ENCODE peak calls at places on chromosomes 11 and 22, in eight cellular contexts. One of them, this sample, is unnamed.

GRCh38 chr11:101442171-101442570 is 141.6 kb downstream of the TRPC6 start:
- DNase-seq in mesenteric fat pad: no peak
- DNase-seq in IMR-90: peak
- DNase-seq in retina: no peak
- DNase-seq in fibroblast of lung: peak
- DNase-seq in endodermal cell: no peak
- DNase-seq in AG09309: no peak
- DNase-seq in NCI-H1436: no peak
- DNase-seq in this sample: no peak

GRCh38 chr11:58024601-58025091 is 965 bp downstream of the OR9Q1 start:
- DNase-seq in endodermal cell: no peak
- DNase-seq in fibroblast of lung: peak
- DNase-seq in IMR-90: peak
- DNase-seq in mesenteric fat pad: no peak
- DNase-seq in retina: peak
- DNase-seq in NCI-H1436: no peak
- DNase-seq in AG09309: no peak
- DNase-seq in this sample: no peak

GRCh38 chr11:72685560-72686480 is 11.6 kb upstream of the PDE2A start:
- DNase-seq in fibroblast of lung: no peak
- DNase-seq in endodermal cell: peak
- DNase-seq in AG09309: peak
- DNase-seq in IMR-90: peak
- DNase-seq in mesenteric fat pad: no peak
- DNase-seq in NCI-H1436: no peak
- DNase-seq in retina: no peak
- DNase-seq in this sample: no peak

GRCh38 chr11:35553831-35554230 is 28.4 kb upstream of the PAMR1 start:
- DNase-seq in IMR-90: peak
- DNase-seq in mesenteric fat pad: no peak
- DNase-seq in AG09309: peak
- DNase-seq in retina: no peak
- DNase-seq in endodermal cell: no peak
- DNase-seq in fibroblast of lung: peak
- DNase-seq in NCI-H1436: no peak
- DNase-seq in this sample: no peak

GRCh38 chr11:69049490-69049867 is 747 bp downstream of the TPCN2 start:
- DNase-seq in endodermal cell: no peak
- DNase-seq in mesenteric fat pad: no peak
- DNase-seq in AG09309: no peak
- DNase-seq in retina: no peak
- DNase-seq in NCI-H1436: no peak
- DNase-seq in fibroblast of lung: no peak
- DNase-seq in IMR-90: no peak
- DNase-seq in this sample: no peak

GRCh38 chr11:15471709-15472404 is 357.1 kb downstream of the INSC start:
- DNase-seq in fibroblast of lung: no peak
- DNase-seq in IMR-90: no peak
- DNase-seq in retina: peak
- DNase-seq in NCI-H1436: no peak
- DNase-seq in mesenteric fat pad: no peak
- DNase-seq in endodermal cell: peak
- DNase-seq in AG09309: no peak
- DNase-seq in this sample: no peak

GRCh38 chr11:44797886-44798683 is 71.3 kb downstream of the TSPAN18 start:
- DNase-seq in NCI-H1436: no peak
- DNase-seq in IMR-90: peak
- DNase-seq in fibroblast of lung: peak
- DNase-seq in retina: peak
- DNase-seq in endodermal cell: peak
- DNase-seq in AG09309: no peak
- DNase-seq in mesenteric fat pad: no peak
- DNase-seq in this sample: no peak

GRCh38 chr11:11843233-11843632 is 1.5 kb downstream of the USP47 start:
- DNase-seq in mesenteric fat pad: no peak
- DNase-seq in retina: peak
- DNase-seq in IMR-90: peak
- DNase-seq in endodermal cell: no peak
- DNase-seq in fibroblast of lung: peak
- DNase-seq in NCI-H1436: no peak
- DNase-seq in AG09309: peak
- DNase-seq in this sample: no peak

GRCh38 chr22:39101226-39101625 is 4.2 kb downstream of the APOBEC3H start:
- DNase-seq in AG09309: no peak
- DNase-seq in endodermal cell: no peak
- DNase-seq in NCI-H1436: no peak
- DNase-seq in retina: no peak
- DNase-seq in fibroblast of lung: no peak
- DNase-seq in mesenteric fat pad: no peak
- DNase-seq in IMR-90: no peak
- DNase-seq in this sample: no peak

GRCh38 chr11:124725719-124726105 is 14.0 kb upstream of the NRGN start:
- DNase-seq in retina: peak
- DNase-seq in AG09309: no peak
- DNase-seq in NCI-H1436: no peak
- DNase-seq in IMR-90: peak
- DNase-seq in endodermal cell: no peak
- DNase-seq in mesenteric fat pad: no peak
- DNase-seq in fibroblast of lung: peak
- DNase-seq in this sample: no peak

GRCh38 chr11:17736921-17737817 is 2.6 kb downstream of the KCNC1 start:
- DNase-seq in fibroblast of lung: no peak
- DNase-seq in retina: no peak
- DNase-seq in AG09309: no peak
- DNase-seq in NCI-H1436: no peak
- DNase-seq in mesenteric fat pad: peak
- DNase-seq in IMR-90: no peak
- DNase-seq in endodermal cell: peak
- DNase-seq in this sample: no peak

GRCh38 chr22:46675938-46676337 is 55.8 kb downstream of the GRAMD4 start:
- DNase-seq in fibroblast of lung: no peak
- DNase-seq in AG09309: no peak
- DNase-seq in retina: no peak
- DNase-seq in endodermal cell: no peak
- DNase-seq in NCI-H1436: no peak
- DNase-seq in mesenteric fat pad: no peak
- DNase-seq in IMR-90: no peak
- DNase-seq in this sample: no peak

GRCh38 chr22:22395230-22395629 is 113.3 kb downstream of the ZNF280B start:
- DNase-seq in fibroblast of lung: no peak
- DNase-seq in mesenteric fat pad: no peak
- DNase-seq in IMR-90: no peak
- DNase-seq in retina: no peak
- DNase-seq in endodermal cell: peak
- DNase-seq in NCI-H1436: no peak
- DNase-seq in AG09309: no peak
- DNase-seq in this sample: no peak

GRCh38 chr11:8265681-8266241 is 2.1 kb upstream of the LMO1 start:
- DNase-seq in mesenteric fat pad: peak
- DNase-seq in retina: no peak
- DNase-seq in endodermal cell: peak
- DNase-seq in NCI-H1436: no peak
- DNase-seq in AG09309: no peak
- DNase-seq in fibroblast of lung: no peak
- DNase-seq in IMR-90: no peak
- DNase-seq in this sample: no peak

GRCh38 chr11:73141309-73142127 is 600 bp downstream of the FCHSD2 start:
- DNase-seq in NCI-H1436: peak
- DNase-seq in AG09309: no peak
- DNase-seq in fibroblast of lung: peak
- DNase-seq in IMR-90: peak
- DNase-seq in retina: peak
- DNase-seq in mesenteric fat pad: peak
- DNase-seq in endodermal cell: peak
- DNase-seq in this sample: peak

GRCh38 chr11:134980819-134981710 is 569.0 kb upstream of the B3GAT1 start:
- DNase-seq in retina: no peak
- DNase-seq in NCI-H1436: no peak
- DNase-seq in mesenteric fat pad: no peak
- DNase-seq in AG09309: no peak
- DNase-seq in fibroblast of lung: no peak
- DNase-seq in IMR-90: no peak
- DNase-seq in endodermal cell: no peak
- DNase-seq in this sample: no peak

GRCh38 chr11:35473975-35474374 is 51.4 kb downstream of the PAMR1 start:
- DNase-seq in NCI-H1436: no peak
- DNase-seq in fibroblast of lung: no peak
- DNase-seq in AG09309: no peak
- DNase-seq in IMR-90: no peak
- DNase-seq in mesenteric fat pad: no peak
- DNase-seq in retina: no peak
- DNase-seq in endodermal cell: no peak
- DNase-seq in this sample: no peak

GRCh38 chr22:50089231-50090140 is at the start of gene MOV10L1:
- DNase-seq in retina: no peak
- DNase-seq in endodermal cell: peak
- DNase-seq in fibroblast of lung: peak
- DNase-seq in IMR-90: no peak
- DNase-seq in NCI-H1436: no peak
- DNase-seq in mesenteric fat pad: no peak
- DNase-seq in AG09309: no peak
- DNase-seq in this sample: no peak

GRCh38 chr11:116461789-116462188 is 311.0 kb downstream of the BUD13 start:
- DNase-seq in endodermal cell: peak
- DNase-seq in fibroblast of lung: no peak
- DNase-seq in mesenteric fat pad: no peak
- DNase-seq in NCI-H1436: peak
- DNase-seq in IMR-90: no peak
- DNase-seq in retina: peak
- DNase-seq in AG09309: no peak
- DNase-seq in this sample: no peak

GRCh38 chr11:117830072-117830471 is 5.5 kb upstream of the FXYD2 start:
- DNase-seq in endodermal cell: peak
- DNase-seq in mesenteric fat pad: peak
- DNase-seq in fibroblast of lung: no peak
- DNase-seq in NCI-H1436: no peak
- DNase-seq in retina: no peak
- DNase-seq in AG09309: no peak
- DNase-seq in IMR-90: no peak
- DNase-seq in this sample: no peak

GRCh38 chr11:65662247-65662801 is 392 bp downstream of the RELA start:
- DNase-seq in mesenteric fat pad: no peak
- DNase-seq in IMR-90: no peak
- DNase-seq in AG09309: no peak
- DNase-seq in fibroblast of lung: peak
- DNase-seq in NCI-H1436: no peak
- DNase-seq in retina: no peak
- DNase-seq in endodermal cell: no peak
- DNase-seq in this sample: no peak

GRCh38 chr22:49976439-49977175 is 16.0 kb downstream of the PIM3 start:
- DNase-seq in IMR-90: no peak
- DNase-seq in AG09309: no peak
- DNase-seq in fibroblast of lung: no peak
- DNase-seq in retina: no peak
- DNase-seq in NCI-H1436: no peak
- DNase-seq in mesenteric fat pad: peak
- DNase-seq in endodermal cell: no peak
- DNase-seq in this sample: peak

GRCh38 chr22:50675553-50676199 is 3.1 kb downstream of the SHANK3 start:
- DNase-seq in IMR-90: no peak
- DNase-seq in AG09309: no peak
- DNase-seq in mesenteric fat pad: no peak
- DNase-seq in endodermal cell: peak
- DNase-seq in fibroblast of lung: no peak
- DNase-seq in retina: no peak
- DNase-seq in NCI-H1436: no peak
- DNase-seq in this sample: no peak

GRCh38 chr22:32737811-32738210 is 63.7 kb upstream of the TIMP3 start:
- DNase-seq in fibroblast of lung: peak
- DNase-seq in retina: no peak
- DNase-seq in IMR-90: peak
- DNase-seq in AG09309: no peak
- DNase-seq in NCI-H1436: no peak
- DNase-seq in endodermal cell: no peak
- DNase-seq in mesenteric fat pad: no peak
- DNase-seq in this sample: no peak

GRCh38 chr11:76148207-76148606 is 58.1 kb downstream of the WNT11 start:
- DNase-seq in fibroblast of lung: no peak
- DNase-seq in AG09309: no peak
- DNase-seq in NCI-H1436: no peak
- DNase-seq in endodermal cell: no peak
- DNase-seq in mesenteric fat pad: peak
- DNase-seq in IMR-90: no peak
- DNase-seq in retina: no peak
- DNase-seq in this sample: no peak